ENCODE peak calls at places on chromosomes 6 and 20, in nine cellular contexts. P, Y, Z, L, T, Q, U, E and W are unnamed samples. For H3K9me3, the result is how much of the 10 kb centered on the place peaks cover.

GRCh38 chr20:11796041-11796440 is 121.7 kb upstream of the BTBD3 start:
- DNase-seq in Q (no peak), U (no peak), Y (no peak), P (peak), L (no peak), E (no peak), Z (no peak), T (no peak), W (no peak)

GRCh38 chr6:20921533-20921932 is 387.3 kb downstream of the CDKAL1 start:
- DNase-seq in L (no peak), U (no peak), Y (no peak), Q (no peak), E (no peak), T (no peak), P (peak), Z (no peak), W (no peak)

GRCh38 chr6:145247677-145248419 is 487.5 kb downstream of the EPM2A start:
- DNase-seq in L (no peak), U (no peak), E (peak), Q (no peak), T (no peak), Y (no peak), P (peak), Z (no peak), W (no peak)

GRCh38 chr6:2760882-2761842 is 4.0 kb upstream of the WRNIP1 start:
- DNase-seq in E (no peak), Z (peak), P (no peak), L (no peak), T (no peak), Q (no peak), U (no peak), Y (no peak), W (no peak)

GRCh38 chr6:30378290-30378937 is 33.5 kb downstream of the RPP21 start:
- DNase-seq in U (no peak), Q (no peak), Y (no peak), P (peak), Z (peak), E (no peak), T (no peak), L (no peak), W (no peak)

GRCh38 chr6:35669441-35669776 is 19.3 kb downstream of the FKBP5 start:
- DNase-seq in L (no peak), Y (no peak), E (no peak), Z (peak), P (peak), T (no peak), U (no peak), Q (no peak), W (no peak)

GRCh38 chr6:1759877-1760276 is 150.2 kb downstream of the FOXC1 start:
- DNase-seq in E (no peak), Y (no peak), U (no peak), L (no peak), P (no peak), Q (no peak), T (no peak), Z (no peak), W (no peak)

GRCh38 chr20:49283176-49283702 is 5.4 kb upstream of the ZNFX1 start:
- DNase-seq in P (no peak), L (no peak), E (no peak), U (no peak), Y (no peak), Q (no peak), Z (peak), T (no peak), W (no peak)

GRCh38 chr6:34484391-34484790 is 18.5 kb downstream of the PACSIN1 start:
- DNase-seq in T (no peak), Q (no peak), Y (no peak), U (no peak), Z (no peak), L (no peak), E (no peak), P (no peak), W (no peak)

GRCh38 chr6:132418566-132418965 is 17.3 kb upstream of the MOXD1 start:
- DNase-seq in L (no peak), P (no peak), Z (no peak), Y (no peak), E (no peak), U (no peak), Q (no peak), T (no peak), W (no peak)

GRCh38 chr20:41182296-41183212 is 45.2 kb downstream of the PLCG1 start:
- DNase-seq in T (no peak), L (no peak), Z (no peak), Y (peak), P (no peak), E (no peak), U (no peak), Q (no peak), W (no peak)

GRCh38 chr20:1319051-1319450 is 9.9 kb downstream of the SDCBP2 start:
- DNase-seq in U (no peak), T (no peak), E (no peak), Y (no peak), P (peak), Z (no peak), Q (no peak), L (no peak), W (no peak)

GRCh38 chr6:169034523-169035167 is 219.0 kb downstream of the THBS2 start:
- DNase-seq in L (no peak), U (no peak), Q (no peak), E (no peak), Y (no peak), P (peak), Z (no peak), T (no peak), W (no peak)

GRCh38 chr6:83464741-83465140 is 33.9 kb upstream of the ME1 start:
- DNase-seq in Z (no peak), T (no peak), Y (no peak), L (no peak), P (no peak), Q (no peak), U (no peak), E (no peak), W (no peak)

GRCh38 chr6:21911208-21911607 is 317.7 kb downstream of the SOX4 start:
- DNase-seq in L (no peak), E (no peak), Y (no peak), Z (no peak), U (no peak), P (no peak), T (no peak), Q (no peak), W (no peak)

GRCh38 chr6:161011509-161012480 is 20.2 kb downstream of the MAP3K4 start:
- DNase-seq in Z (no peak), T (no peak), E (no peak), Y (no peak), U (no peak), P (peak), Q (no peak), L (no peak), W (no peak)

GRCh38 chr6:127793396-127793795 is 107.5 kb downstream of the THEMIS start:
- DNase-seq in L (no peak), E (no peak), T (no peak), P (no peak), Z (no peak), Y (no peak), Q (no peak), U (no peak), W (no peak)

GRCh38 chr20:63118786-63119450 is 97.0 kb downstream of the YTHDF1 start:
- DNase-seq in P (no peak), E (no peak), Q (no peak), Y (no peak), U (no peak), L (no peak), Z (no peak), T (no peak), W (no peak)

GRCh38 chr20:54251093-54251492 is 43.2 kb downstream of the PFDN4 start:
- DNase-seq in Z (no peak), Q (no peak), Y (no peak), T (no peak), P (no peak), L (no peak), E (no peak), U (no peak), W (no peak)

GRCh38 chr6:44269921-44270525 is at the start of gene TMEM151B:
- DNase-seq in L (peak), T (no peak), U (no peak), P (no peak), Y (no peak), Z (no peak), Q (no peak), E (no peak), W (no peak)

GRCh38 chr20:4509825-4510522 is 211.7 kb upstream of the PRND start:
- DNase-seq in Y (no peak), U (no peak), P (peak), L (no peak), Q (no peak), T (no peak), E (no peak), Z (no peak), W (no peak)

GRCh38 chr6:149717588-149718458 is at the start of gene LATS1:
- DNase-seq in Q (peak), Z (peak), Y (peak), P (peak), E (peak), T (peak), U (peak), L (peak), W (no peak)

GRCh38 chr6:12137480-12137879 is 125.4 kb downstream of the HIVEP1 start:
- DNase-seq in Z (no peak), U (no peak), T (peak), L (no peak), P (peak), E (no peak), Q (no peak), Y (peak), W (no peak)

GRCh38 chr20:48456361-48457184 is 371.2 kb downstream of the PREX1 start:
- DNase-seq in Q (peak), E (no peak), P (no peak), Z (no peak), T (no peak), L (no peak), Y (no peak), U (no peak), W (no peak)

GRCh38 chr6:34070315-34071110 is 75.4 kb downstream of the GRM4 start:
- DNase-seq in E (no peak), P (no peak), U (no peak), Y (no peak), T (no peak), Q (no peak), L (no peak), Z (no peak), W (no peak)

GRCh38 chr6:65259080-65259479 is 447.9 kb downstream of the EYS start:
- DNase-seq in L (no peak), Q (no peak), E (no peak), U (no peak), P (peak), T (no peak), Z (no peak), Y (no peak), W (no peak)

GRCh38 chr20:11902264-11902663 is 15.4 kb upstream of the BTBD3 start:
- DNase-seq in Q (no peak), P (peak), L (no peak), U (no peak), Y (no peak), Z (no peak), E (no peak), T (no peak), W (no peak)

GRCh38 chr20:36919715-36920333 is 31.7 kb downstream of the SAMHD1 start:
- DNase-seq in E (peak), T (no peak), P (peak), Z (peak), L (no peak), Y (peak), U (no peak), Q (no peak), W (no peak)

GRCh38 chr6:40888456-40888990 is 150.5 kb downstream of the UNC5CL start:
- DNase-seq in E (no peak), Z (no peak), L (no peak), Y (no peak), P (no peak), Q (no peak), T (no peak), U (no peak), W (no peak)

GRCh38 chr6:3568396-3569082 is 111.7 kb upstream of the SLC22A23 start:
- DNase-seq in U (no peak), Q (no peak), E (no peak), T (no peak), L (no peak), Z (no peak), Y (no peak), P (peak), W (no peak)

GRCh38 chr20:37680420-37680819 is 13.4 kb upstream of the CTNNBL1 start:
- DNase-seq in E (no peak), L (no peak), P (no peak), Q (no peak), T (no peak), Y (no peak), Z (no peak), U (no peak), W (no peak)

GRCh38 chr20:826695-827323 is 6.7 kb upstream of the FAM110A start:
- DNase-seq in L (no peak), Q (peak), U (no peak), Y (peak), P (no peak), E (no peak), T (no peak), Z (no peak), W (peak)

GRCh38 chr6:40116829-40117228 is 182.6 kb upstream of the MOCS1 start:
- DNase-seq in E (no peak), Y (no peak), T (no peak), U (no peak), L (no peak), Q (no peak), Z (no peak), P (no peak), W (no peak)

GRCh38 chr6:10837997-10838793 is at the start of gene MAK:
- DNase-seq in Q (peak), Y (peak), U (peak), T (peak), Z (peak), P (peak), E (peak), L (peak), W (no peak)
- TF ChIP-seq CTCF in Q (no peak), Y (no peak), U (no peak), T (no peak), Z (no peak), P (no peak), E (no peak), L (no peak), W (no peak)

DNA sequence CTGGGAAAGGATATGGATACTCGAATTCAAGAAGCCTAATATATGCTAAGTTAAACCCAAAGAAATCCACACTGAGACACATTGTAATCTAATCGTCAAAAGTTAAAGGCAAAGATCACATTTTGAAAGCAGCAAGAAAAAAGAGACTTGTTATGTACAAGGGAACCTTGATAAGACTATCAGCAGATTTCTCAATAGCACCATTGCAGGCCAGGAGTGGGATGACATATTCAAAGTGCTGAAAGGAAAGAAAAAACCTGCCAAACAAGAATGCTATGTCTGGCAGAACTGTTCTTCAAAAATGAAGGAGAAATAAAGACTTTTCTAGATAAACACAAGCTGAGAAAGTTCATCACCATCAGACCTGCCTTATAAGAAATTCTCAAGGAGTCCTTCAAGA is 75.2 kb downstream of the COL21A1 start:
- DNase-seq in U (no peak), T (no peak), Y (no peak), L (no peak), P (no peak), E (no peak), Q (no peak), Z (no peak), W (no peak)
- H3K9me3 ChIP-seq in U (under half), T (under half), Y (under half), L (under half), P (under half), E (under half), Q (under half), Z (under half), W (under half)

GRCh38 chr6:7993399-7993798 is 70.8 kb downstream of the BLOC1S5 start:
- DNase-seq in E (no peak), L (no peak), T (no peak), Z (no peak), U (no peak), P (no peak), Y (no peak), Q (no peak), W (no peak)

GRCh38 chr6:7991992-7992815 is 72.0 kb downstream of the BLOC1S5 start:
- DNase-seq in T (no peak), P (peak), L (no peak), Q (no peak), Z (peak), E (peak), U (no peak), Y (no peak), W (no peak)

GRCh38 chr6:7991536-7991935 is 72.7 kb downstream of the BLOC1S5 start:
- DNase-seq in Y (no peak), E (no peak), P (no peak), U (no peak), L (no peak), T (no peak), Z (no peak), Q (no peak), W (no peak)

GRCh38 chr6:7996538-7997225 is 67.5 kb downstream of the BLOC1S5 start:
- DNase-seq in E (no peak), P (peak), U (no peak), Z (no peak), Y (no peak), Q (no peak), T (no peak), L (no peak), W (no peak)

DNA sequence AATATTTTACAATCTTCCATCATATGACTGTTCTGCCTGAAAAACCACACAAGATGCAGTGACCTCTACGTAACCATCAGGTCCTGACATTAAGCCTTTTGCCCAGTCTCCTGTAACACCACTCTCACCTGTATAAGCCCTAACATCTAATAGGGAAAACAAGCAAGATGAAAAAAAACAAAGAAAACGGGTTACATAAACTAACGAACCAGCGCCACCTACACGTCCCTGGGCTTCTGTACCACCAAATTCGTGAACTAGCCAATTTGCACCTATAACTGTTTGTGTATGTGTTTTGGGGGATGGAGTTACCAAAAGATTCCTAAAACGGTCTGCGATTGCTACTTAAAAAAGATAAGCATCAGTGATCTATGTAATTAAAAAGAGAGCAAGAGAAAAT is 70.2 kb downstream of the BLOC1S5 start:
- DNase-seq in E (no peak), Q (no peak), Z (peak), P (no peak), U (no peak), T (no peak), Y (no peak), L (no peak), W (no peak)
- TF ChIP-seq CTCF in E (no peak), Q (no peak), Z (peak), P (no peak), U (no peak), T (no peak), Y (no peak), L (no peak), W (no peak)

GRCh38 chr6:137155830-137156229 is 17.6 kb downstream of the IL22RA2 start:
- DNase-seq in P (no peak), Z (peak), Q (no peak), L (no peak), Y (no peak), E (no peak), T (no peak), U (no peak), W (no peak)

GRCh38 chr6:137159912-137160311 is 13.5 kb downstream of the IL22RA2 start:
- DNase-seq in L (no peak), Y (no peak), T (no peak), Z (no peak), Q (no peak), U (no peak), P (no peak), E (no peak), W (no peak)

GRCh38 chr6:137160763-137161162 is 12.7 kb downstream of the IL22RA2 start:
- DNase-seq in P (peak), T (no peak), Q (no peak), Y (no peak), E (no peak), U (no peak), L (no peak), Z (no peak), W (no peak)

GRCh38 chr6:137157601-137158000 is 15.8 kb downstream of the IL22RA2 start:
- DNase-seq in Q (no peak), L (no peak), Y (no peak), E (no peak), T (no peak), Z (no peak), P (no peak), U (no peak), W (no peak)

GRCh38 chr6:137156650-137157049 is 16.8 kb downstream of the IL22RA2 start:
- DNase-seq in Y (no peak), E (no peak), U (no peak), L (no peak), Z (no peak), T (no peak), Q (no peak), P (no peak), W (no peak)
- H3K9me3 ChIP-seq in Y (under half), E (under half), U (under half), L (under half), Z (under half), T (under half), Q (under half), P (under half), W (under half)

DNA sequence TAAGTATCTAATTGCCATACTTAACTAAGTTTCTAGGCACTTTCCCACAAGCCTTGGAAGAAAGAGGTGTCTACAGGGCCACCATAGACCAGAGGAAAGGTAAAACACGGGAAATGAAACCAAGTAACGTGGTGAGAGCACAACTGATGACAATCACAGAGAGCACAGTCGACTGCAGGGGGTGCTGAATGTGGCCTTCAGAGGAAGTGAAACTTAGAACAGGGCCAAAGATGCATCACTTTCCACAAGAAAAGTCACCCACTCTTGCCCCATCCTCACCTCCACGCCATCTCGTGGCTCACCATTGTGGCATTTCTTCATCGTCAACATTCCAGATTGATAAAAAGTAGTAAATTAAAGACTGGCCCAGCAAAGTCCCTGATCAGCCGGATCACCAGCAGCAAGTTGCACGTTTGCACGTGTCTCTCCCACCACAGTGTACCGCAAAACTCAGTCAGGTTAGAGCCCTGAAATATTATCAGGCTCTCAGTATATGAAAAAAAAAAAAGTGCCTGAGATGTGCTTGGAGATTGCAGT is 31.4 kb downstream of the HIVEP2 start:
- DNase-seq in E (no peak), Q (no peak), Z (peak), L (no peak), Y (peak), U (peak), T (no peak), P (no peak), W (no peak)
- TF ChIP-seq CTCF in E (no peak), Q (no peak), Z (peak), L (no peak), Y (no peak), U (no peak), T (no peak), P (no peak), W (no peak)

DNA sequence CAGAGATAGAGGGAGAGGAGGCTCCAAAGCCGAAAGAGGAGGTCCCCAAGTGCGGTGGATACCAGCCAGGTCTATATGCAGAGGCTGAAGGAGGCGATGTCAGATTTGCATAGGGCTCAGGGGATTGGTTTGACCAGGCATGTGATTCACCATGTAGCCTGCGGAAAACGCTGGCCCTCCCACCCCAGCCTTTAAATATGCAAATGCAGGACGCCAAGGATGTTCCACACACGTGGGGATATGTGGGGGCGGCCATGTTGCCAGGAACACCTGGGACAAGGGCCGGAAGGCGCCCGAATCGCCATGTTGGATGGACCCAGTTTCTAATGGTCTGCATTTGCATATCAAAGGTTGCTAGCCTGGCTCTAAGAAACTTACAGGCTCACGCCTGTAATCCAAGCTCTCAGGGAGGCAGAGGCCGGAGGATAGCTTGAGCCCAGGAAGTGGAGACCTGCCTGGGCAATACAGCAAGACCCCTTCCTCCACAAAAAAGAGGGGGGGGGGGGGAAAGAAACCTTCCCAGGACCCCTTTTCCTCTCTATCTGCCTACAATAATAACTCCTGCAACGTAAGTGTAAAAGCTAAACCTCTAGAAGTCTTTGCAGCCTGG is 110.5 kb downstream of the TULP4 start:
- DNase-seq in L (no peak), Y (peak), E (no peak), Z (no peak), P (no peak), T (no peak), Q (no peak), U (no peak), W (no peak)
- H3K9me3 ChIP-seq in L (under half), Y (under half), E (under half), Z (under half), P (under half), T (under half), Q (under half), U (under half), W (under half)